ENCODE peak calls at places on chromosomes 12 and 14, in seven cellular contexts. I is sigmoid colon, L is transverse colon, F is endothelial cell of umbilical vein, R is HCT116, P is stomach, Z is K562. N is an unnamed sample.

GRCh38 chr12:101634724-101635123 is 40.0 kb downstream of the MYBPC1 start:
- DNase-seq in F (no peak), P (no peak), I (no peak), L (no peak), R (no peak), Z (no peak), N (no peak)

GRCh38 chr14:75242546-75243273 is 35.9 kb upstream of the FOS start:
- DNase-seq in F (no peak), Z (no peak), L (peak; percentile 48), I (no peak), P (no peak), R (no peak), N (peak; percentile 63)

GRCh38 chr12:52533686-52534470 is 13.7 kb upstream of the KRT5 start:
- DNase-seq in F (no peak), I (peak; percentile 29), L (no peak), R (no peak), Z (no peak), P (no peak), N (no peak)

GRCh38 chr12:128976120-128976519 is 122.8 kb downstream of the GLT1D1 start:
- DNase-seq in F (no peak), Z (peak; percentile 68), I (no peak), R (no peak), L (peak; percentile 65), P (no peak), N (no peak)

GRCh38 chr12:102474438-102475064 is 5.8 kb downstream of the IGF1 start:
- DNase-seq in P (no peak), R (peak; percentile 26), L (no peak), Z (peak; percentile 59), I (no peak), F (no peak), N (no peak)

GRCh38 chr14:60777856-60778578 is 43.5 kb downstream of the MNAT1 start:
- DNase-seq in I (no peak), Z (no peak), F (peak; percentile 8), R (no peak), L (no peak), P (no peak), N (no peak)

GRCh38 chr12:122641976-122642375 is 61.2 kb downstream of the HCAR2 start:
- DNase-seq in L (no peak), P (no peak), I (no peak), F (no peak), R (no peak), Z (no peak), N (no peak)

GRCh38 chr12:83641789-83642188 is 955.1 kb downstream of the TMTC2 start:
- DNase-seq in R (no peak), I (peak; percentile 54), L (no peak), P (no peak), F (no peak), Z (no peak), N (no peak)

GRCh38 chr12:28023156-28023887 is 50.8 kb upstream of the PTHLH start:
- DNase-seq in R (peak; percentile 53), I (no peak), F (peak; percentile 74), Z (no peak), L (no peak), P (no peak), N (no peak)

GRCh38 chr12:130440411-130441080 is 102.9 kb downstream of the PIWIL1 start:
- DNase-seq in R (no peak), F (no peak), Z (no peak), P (no peak), L (no peak), I (peak; percentile 41), N (no peak)

GRCh38 chr12:79929065-79929464 is 5.8 kb downstream of the PPP1R12A start:
- DNase-seq in Z (no peak), R (no peak), P (no peak), F (no peak), L (no peak), I (no peak), N (no peak)

GRCh38 chr14:100571837-100572236 is 15.4 kb downstream of the BEGAIN start:
- DNase-seq in I (no peak), P (no peak), Z (no peak), L (no peak), F (no peak), R (no peak), N (no peak)

GRCh38 chr12:93541578-93542217 is 30.8 kb upstream of the SOCS2 start:
- DNase-seq in Z (no peak), P (no peak), F (peak; percentile 41), L (no peak), I (no peak), R (no peak), N (peak; percentile 47)

DNA sequence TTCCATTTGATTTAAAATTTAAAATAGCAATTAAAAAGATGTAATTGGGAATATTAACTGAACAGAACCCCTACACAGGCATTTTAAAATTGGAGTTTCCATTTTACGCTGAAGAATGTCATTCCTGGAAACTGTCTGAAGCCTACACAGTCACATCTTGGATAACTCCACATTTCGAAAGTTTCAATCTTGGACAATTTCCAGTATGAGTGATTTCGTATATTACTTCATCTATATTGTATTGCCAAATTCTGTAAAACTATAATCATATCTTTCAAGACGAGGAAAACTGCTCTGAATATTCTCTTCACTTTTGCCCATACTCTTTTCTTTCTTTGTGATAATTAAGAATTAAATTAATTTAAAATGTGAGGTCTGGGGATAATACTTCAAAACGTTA is 194.2 kb upstream of the ABCD2 start:
- DNase-seq in Z (no peak), F (no peak), P (no peak), R (no peak), I (no peak), L (no peak), N (no peak)
- H3K4me3 ChIP-seq in Z (no peak overlapping the region), F (no peak overlapping the region), P (no peak overlapping the region), R (no peak overlapping the region), I (no peak overlapping the region), L (no peak overlapping the region), N (no peak overlapping the region)

DNA sequence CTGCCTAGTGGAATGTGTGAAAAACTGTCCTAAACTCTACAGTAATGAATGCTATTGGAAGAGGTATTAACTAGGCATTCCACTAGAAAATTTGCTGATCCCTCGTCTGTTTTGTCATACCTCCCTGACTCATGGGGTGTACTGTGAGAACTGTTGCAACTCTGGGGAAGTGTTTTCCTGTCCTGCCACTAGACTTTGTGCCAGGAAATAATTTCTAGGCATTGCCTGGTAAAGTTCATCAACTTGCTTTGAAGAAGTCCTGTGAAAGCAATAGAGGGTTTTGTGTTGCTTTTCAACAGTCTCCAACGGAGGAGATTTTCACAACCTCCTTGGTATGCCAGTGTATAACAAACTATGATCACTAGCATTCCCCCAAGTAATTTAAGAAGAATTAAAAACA is 139.9 kb downstream of the AKAP6 start:
- DNase-seq in P (no peak), I (no peak), F (peak; percentile 79), L (no peak), Z (no peak), R (no peak), N (peak; percentile 35)
- TF ChIP-seq POLR2AphosphoS5 in P (no peak), I (no peak), F (no peak), L (no peak), Z (no peak), R (no peak), N (peak; percentile 27)

DNA sequence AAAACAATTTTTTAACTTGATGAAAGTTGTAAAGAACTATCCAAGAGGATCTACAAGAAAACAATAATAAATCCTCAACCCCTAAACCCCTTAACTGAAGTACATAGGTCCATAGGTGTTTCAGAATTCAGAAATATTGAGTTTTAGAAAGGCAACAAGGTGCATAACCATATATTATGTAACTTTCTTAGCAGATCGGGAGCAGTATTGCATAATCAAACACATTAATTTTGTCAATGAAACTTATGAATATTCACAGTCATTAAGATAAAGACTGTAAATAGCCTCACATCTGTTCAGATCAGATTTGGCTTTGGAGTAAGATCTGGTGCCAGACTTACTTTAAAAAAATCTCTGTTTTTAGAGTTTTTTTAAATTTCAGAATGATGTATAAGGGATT is 647.1 kb upstream of the FLRT2 start:
- DNase-seq in R (no peak), F (no peak), Z (no peak), I (no peak), L (no peak), P (no peak), N (no peak)
- H3K4me3 ChIP-seq in R (no peak overlapping the region), F (no peak overlapping the region), Z (no peak overlapping the region), I (no peak overlapping the region), L (no peak overlapping the region), P (no peak overlapping the region), N (no peak overlapping the region)

GRCh38 chr12:111414711-111415252 is 9.1 kb downstream of the SH2B3 start:
- DNase-seq in R (no peak), I (no peak), P (no peak), Z (no peak), L (no peak), F (no peak), N (no peak)
- TF ChIP-seq POLR2AphosphoS5 in R (no peak), I (no peak), P (no peak), Z (no peak), L (no peak), F (no peak), N (no peak)

GRCh38 chr12:76247026-76247688 is 101.1 kb downstream of the BBS10 start:
- DNase-seq in P (no peak), I (no peak), R (no peak), F (no peak), L (no peak), Z (no peak), N (no peak)

GRCh38 chr12:76247992-76248391 is 100.2 kb downstream of the BBS10 start:
- DNase-seq in P (no peak), R (no peak), Z (no peak), I (no peak), F (no peak), L (no peak), N (no peak)

GRCh38 chr12:76250256-76250655 is 98.0 kb downstream of the BBS10 start:
- DNase-seq in I (no peak), L (no peak), Z (no peak), F (no peak), P (no peak), R (no peak), N (no peak)

GRCh38 chr12:76252031-76252430 is 96.2 kb downstream of the BBS10 start:
- DNase-seq in I (no peak), Z (no peak), L (no peak), F (no peak), R (no peak), P (no peak), N (no peak)

GRCh38 chr12:76249501-76249900 is 98.7 kb downstream of the BBS10 start:
- DNase-seq in Z (no peak), P (no peak), I (no peak), R (no peak), F (no peak), L (no peak), N (no peak)
- H3K4me3 ChIP-seq in Z (no peak overlapping the region), P (no peak overlapping the region), I (no peak overlapping the region), R (no peak overlapping the region), F (no peak overlapping the region), L (no peak overlapping the region), N (no peak overlapping the region)

DNA sequence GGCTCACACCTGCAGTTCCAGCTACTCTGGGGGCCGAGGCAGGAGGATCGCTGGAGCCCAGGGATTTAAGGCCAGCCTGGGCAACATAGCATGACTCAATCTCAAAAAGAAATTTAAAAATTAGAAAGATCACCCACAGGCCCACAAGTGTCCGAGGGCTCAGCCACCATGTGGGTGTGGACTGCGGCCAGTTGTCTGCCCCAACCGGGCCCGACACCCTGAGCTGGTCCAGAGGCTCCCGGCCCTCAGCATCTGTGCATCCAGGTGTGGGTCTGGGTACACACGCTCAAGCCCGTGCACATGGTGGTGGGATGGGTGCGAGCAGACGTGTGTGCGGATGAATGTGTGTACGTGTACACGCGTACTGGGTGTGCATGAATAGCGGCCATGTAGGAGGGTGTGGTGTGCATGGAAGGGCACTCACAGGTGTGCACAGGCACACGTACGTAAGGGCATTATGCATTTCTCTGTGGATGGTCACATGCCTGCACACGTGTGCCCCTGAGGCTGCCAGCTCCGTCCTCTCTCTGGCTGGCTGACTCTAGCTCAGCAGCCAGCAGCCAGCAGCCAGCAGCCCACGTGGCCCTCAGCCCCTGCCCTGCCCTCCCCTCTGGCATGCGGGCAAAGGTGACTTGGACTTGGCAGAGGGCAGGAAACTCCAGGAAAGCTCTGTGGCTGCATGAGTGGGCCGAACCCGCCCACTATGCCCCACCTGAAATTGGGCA is 23.3 kb upstream of the NUDT14 start:
- DNase-seq in R (no peak), P (peak; percentile 84), F (no peak), Z (no peak), L (peak; percentile 59), I (no peak), N (no peak)
- TF ChIP-seq POLR2AphosphoS5 in R (no peak), P (peak; percentile 19), F (no peak), Z (no peak), L (no peak), I (no peak), N (peak; percentile 17)